ENCODE peak calls at places on chromosomes 13 and 19, in ten cellular contexts. One of them, this sample, is unnamed.

GRCh38 chr19:6055013-6055795 is 55.1 kb downstream of the RFX2 start:
- DNase-seq in brain microvascular endothelial cell: no peak
- DNase-seq in cardiac fibroblast: no peak
- DNase-seq in RWPE1: no peak
- DNase-seq in WTC11: no peak
- DNase-seq in NB4: no peak
- DNase-seq in foreskin fibroblast: no peak
- DNase-seq in A549: no peak
- DNase-seq in endothelial cell: no peak
- DNase-seq in tibial nerve: no peak
- DNase-seq in this sample: no peak

GRCh38 chr13:32272021-32272695 is 43.0 kb downstream of the ZAR1L start:
- DNase-seq in brain microvascular endothelial cell: no peak
- DNase-seq in cardiac fibroblast: peak; percentile 59
- DNase-seq in RWPE1: no peak
- DNase-seq in WTC11: no peak
- DNase-seq in NB4: no peak
- DNase-seq in foreskin fibroblast: peak; percentile 9
- DNase-seq in A549: no peak
- DNase-seq in endothelial cell: no peak
- DNase-seq in tibial nerve: no peak
- DNase-seq in this sample: no peak

GRCh38 chr19:16586477-16586871 is 14.3 kb upstream of the SLC35E1 start:
- DNase-seq in brain microvascular endothelial cell: no peak
- DNase-seq in cardiac fibroblast: no peak
- DNase-seq in RWPE1: no peak
- DNase-seq in WTC11: no peak
- DNase-seq in NB4: no peak
- DNase-seq in foreskin fibroblast: no peak
- DNase-seq in A549: no peak
- DNase-seq in endothelial cell: no peak
- DNase-seq in tibial nerve: no peak
- DNase-seq in this sample: no peak

GRCh38 chr13:79867248-79867647 is 386.3 kb downstream of the NDFIP2 start:
- DNase-seq in brain microvascular endothelial cell: peak; percentile 7
- DNase-seq in cardiac fibroblast: peak; percentile 5
- DNase-seq in RWPE1: no peak
- DNase-seq in WTC11: no peak
- DNase-seq in NB4: peak; percentile 83
- DNase-seq in foreskin fibroblast: peak; percentile 43
- DNase-seq in A549: no peak
- DNase-seq in endothelial cell: no peak
- DNase-seq in tibial nerve: no peak
- DNase-seq in this sample: no peak

GRCh38 chr19:6087074-6087506 is 23.2 kb downstream of the RFX2 start:
- DNase-seq in brain microvascular endothelial cell: no peak
- DNase-seq in cardiac fibroblast: no peak
- DNase-seq in RWPE1: no peak
- DNase-seq in WTC11: no peak
- DNase-seq in NB4: peak; percentile 71
- DNase-seq in foreskin fibroblast: no peak
- DNase-seq in A549: no peak
- DNase-seq in endothelial cell: no peak
- DNase-seq in tibial nerve: no peak
- DNase-seq in this sample: peak; percentile 68

GRCh38 chr19:8196271-8196908 is 12.8 kb upstream of the CERS4 start:
- DNase-seq in brain microvascular endothelial cell: no peak
- DNase-seq in cardiac fibroblast: no peak
- DNase-seq in RWPE1: no peak
- DNase-seq in WTC11: no peak
- DNase-seq in NB4: peak; percentile 94
- DNase-seq in foreskin fibroblast: no peak
- DNase-seq in A549: no peak
- DNase-seq in endothelial cell: no peak
- DNase-seq in tibial nerve: no peak
- DNase-seq in this sample: no peak

GRCh38 chr19:34601071-34601470 is 75.9 kb downstream of the SCGB2B2 start:
- DNase-seq in brain microvascular endothelial cell: no peak
- DNase-seq in cardiac fibroblast: no peak
- DNase-seq in RWPE1: no peak
- DNase-seq in WTC11: no peak
- DNase-seq in NB4: no peak
- DNase-seq in foreskin fibroblast: no peak
- DNase-seq in A549: no peak
- DNase-seq in endothelial cell: no peak
- DNase-seq in tibial nerve: no peak
- DNase-seq in this sample: no peak

GRCh38 chr13:113854238-113855011 is 9.5 kb downstream of the GAS6 start:
- DNase-seq in brain microvascular endothelial cell: no peak
- DNase-seq in cardiac fibroblast: peak; percentile 68
- DNase-seq in RWPE1: no peak
- DNase-seq in WTC11: no peak
- DNase-seq in NB4: peak; percentile 34
- DNase-seq in foreskin fibroblast: peak; percentile 84
- DNase-seq in A549: no peak
- DNase-seq in endothelial cell: no peak
- DNase-seq in tibial nerve: peak; percentile 43
- DNase-seq in this sample: no peak

GRCh38 chr19:56076413-56076998 is 44.6 kb downstream of the ZNF787 start:
- DNase-seq in brain microvascular endothelial cell: peak; percentile 49
- DNase-seq in cardiac fibroblast: peak; percentile 72
- DNase-seq in RWPE1: peak; percentile 45
- DNase-seq in WTC11: peak; percentile 74
- DNase-seq in NB4: peak; percentile 57
- DNase-seq in foreskin fibroblast: peak; percentile 78
- DNase-seq in A549: peak; percentile 61
- DNase-seq in endothelial cell: peak; percentile 75
- DNase-seq in tibial nerve: peak; percentile 78
- DNase-seq in this sample: peak; percentile 50

GRCh38 chr13:95553614-95554385 is 1.3 kb downstream of the CLDN10 start:
- DNase-seq in brain microvascular endothelial cell: no peak
- DNase-seq in cardiac fibroblast: peak; percentile 24
- DNase-seq in RWPE1: no peak
- DNase-seq in WTC11: peak; percentile 46
- DNase-seq in NB4: no peak
- DNase-seq in foreskin fibroblast: no peak
- DNase-seq in A549: no peak
- DNase-seq in endothelial cell: peak; percentile 23
- DNase-seq in tibial nerve: no peak
- DNase-seq in this sample: peak; percentile 22

GRCh38 chr13:51017516-51017915 is 93.6 kb downstream of the C13orf42 start:
- DNase-seq in brain microvascular endothelial cell: no peak
- DNase-seq in cardiac fibroblast: no peak
- DNase-seq in RWPE1: no peak
- DNase-seq in WTC11: no peak
- DNase-seq in NB4: no peak
- DNase-seq in foreskin fibroblast: no peak
- DNase-seq in A549: no peak
- DNase-seq in endothelial cell: no peak
- DNase-seq in tibial nerve: no peak
- DNase-seq in this sample: no peak

GRCh38 chr13:73677041-73677589 is 457.1 kb downstream of the KLF12 start:
- DNase-seq in brain microvascular endothelial cell: peak; percentile 87
- DNase-seq in cardiac fibroblast: peak; percentile 92
- DNase-seq in RWPE1: peak; percentile 75
- DNase-seq in WTC11: no peak
- DNase-seq in NB4: no peak
- DNase-seq in foreskin fibroblast: no peak
- DNase-seq in A549: peak; percentile 2
- DNase-seq in endothelial cell: no peak
- DNase-seq in tibial nerve: no peak
- DNase-seq in this sample: no peak

GRCh38 chr19:40348125-40348913 is at the start of the genes C19orf47 and PLD3:
- DNase-seq in brain microvascular endothelial cell: peak; percentile 99
- DNase-seq in cardiac fibroblast: peak; percentile 99
- DNase-seq in RWPE1: peak; percentile 100
- DNase-seq in WTC11: peak; percentile 99
- DNase-seq in NB4: peak; percentile 97
- DNase-seq in foreskin fibroblast: peak; percentile 100
- DNase-seq in A549: peak; percentile 100
- DNase-seq in endothelial cell: peak; percentile 98
- DNase-seq in tibial nerve: peak; percentile 97
- DNase-seq in this sample: peak; percentile 100
- TF ChIP-seq CTCF in brain microvascular endothelial cell: no peak
- TF ChIP-seq CTCF in cardiac fibroblast: no peak
- TF ChIP-seq CTCF in RWPE1: no peak
- TF ChIP-seq CTCF in WTC11: no peak
- TF ChIP-seq CTCF in NB4: no peak
- TF ChIP-seq CTCF in foreskin fibroblast: no peak
- TF ChIP-seq CTCF in A549: no peak
- TF ChIP-seq CTCF in endothelial cell: no peak
- TF ChIP-seq CTCF in tibial nerve: no peak
- TF ChIP-seq CTCF in this sample: peak; percentile 6

GRCh38 chr13:37657134-37657533 is 58.6 kb upstream of the POSTN start:
- DNase-seq in brain microvascular endothelial cell: peak; percentile 63
- DNase-seq in cardiac fibroblast: peak; percentile 95
- DNase-seq in RWPE1: peak; percentile 45
- DNase-seq in WTC11: no peak
- DNase-seq in NB4: no peak
- DNase-seq in foreskin fibroblast: peak; percentile 57
- DNase-seq in A549: peak; percentile 1
- DNase-seq in endothelial cell: no peak
- DNase-seq in tibial nerve: no peak
- DNase-seq in this sample: no peak
- TF ChIP-seq CTCF in brain microvascular endothelial cell: no peak
- TF ChIP-seq CTCF in cardiac fibroblast: no peak
- TF ChIP-seq CTCF in RWPE1: no peak
- TF ChIP-seq CTCF in WTC11: no peak
- TF ChIP-seq CTCF in NB4: no peak
- TF ChIP-seq CTCF in foreskin fibroblast: no peak
- TF ChIP-seq CTCF in A549: no peak
- TF ChIP-seq CTCF in endothelial cell: no peak
- TF ChIP-seq CTCF in tibial nerve: no peak
- TF ChIP-seq CTCF in this sample: no peak

GRCh38 chr13:107678075-107678689 is 537.2 kb downstream of the LIG4 start:
- DNase-seq in brain microvascular endothelial cell: no peak
- DNase-seq in cardiac fibroblast: no peak
- DNase-seq in RWPE1: no peak
- DNase-seq in WTC11: no peak
- DNase-seq in NB4: no peak
- DNase-seq in foreskin fibroblast: no peak
- DNase-seq in A549: no peak
- DNase-seq in endothelial cell: no peak
- DNase-seq in tibial nerve: no peak
- DNase-seq in this sample: no peak
- TF ChIP-seq CTCF in brain microvascular endothelial cell: peak; percentile 39
- TF ChIP-seq CTCF in cardiac fibroblast: no peak
- TF ChIP-seq CTCF in RWPE1: no peak
- TF ChIP-seq CTCF in WTC11: no peak
- TF ChIP-seq CTCF in NB4: no peak
- TF ChIP-seq CTCF in foreskin fibroblast: no peak
- TF ChIP-seq CTCF in A549: no peak
- TF ChIP-seq CTCF in endothelial cell: no peak
- TF ChIP-seq CTCF in tibial nerve: no peak
- TF ChIP-seq CTCF in this sample: no peak

DNA sequence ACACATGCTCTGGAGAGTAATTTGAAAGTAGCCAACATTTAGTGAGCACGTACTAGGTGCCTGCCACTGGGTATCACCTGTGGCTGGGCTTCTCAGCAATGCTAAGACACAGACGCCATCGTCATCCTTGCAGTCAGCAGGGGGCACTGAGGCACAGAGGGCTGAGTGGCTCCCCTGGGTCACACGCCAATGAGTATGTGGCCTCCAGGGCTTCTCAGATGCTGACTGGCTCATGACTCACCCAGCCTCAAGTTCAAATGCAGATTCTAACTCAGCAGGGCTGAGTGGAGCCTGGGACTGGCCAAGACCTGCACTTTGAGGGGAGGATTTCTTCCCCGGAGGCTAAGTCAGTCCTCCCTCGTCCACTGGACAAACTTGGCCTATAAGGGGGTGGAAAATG is 115.1 kb upstream of the CACNA1A start:
- DNase-seq in brain microvascular endothelial cell: peak; percentile 96
- DNase-seq in cardiac fibroblast: peak; percentile 93
- DNase-seq in RWPE1: peak; percentile 88
- DNase-seq in WTC11: peak; percentile 54
- DNase-seq in NB4: peak; percentile 11
- DNase-seq in foreskin fibroblast: peak; percentile 98
- DNase-seq in A549: no peak
- DNase-seq in endothelial cell: no peak
- DNase-seq in tibial nerve: no peak
- DNase-seq in this sample: no peak
- TF ChIP-seq CTCF in brain microvascular endothelial cell: no peak
- TF ChIP-seq CTCF in cardiac fibroblast: peak; percentile 36
- TF ChIP-seq CTCF in RWPE1: no peak
- TF ChIP-seq CTCF in WTC11: no peak
- TF ChIP-seq CTCF in NB4: no peak
- TF ChIP-seq CTCF in foreskin fibroblast: peak; percentile 67
- TF ChIP-seq CTCF in A549: no peak
- TF ChIP-seq CTCF in endothelial cell: no peak
- TF ChIP-seq CTCF in tibial nerve: no peak
- TF ChIP-seq CTCF in this sample: no peak

GRCh38 chr13:25375727-25376358 is 4.1 kb downstream of the ATP8A2 start:
- DNase-seq in brain microvascular endothelial cell: peak; percentile 28
- DNase-seq in cardiac fibroblast: peak; percentile 60
- DNase-seq in RWPE1: peak; percentile 46
- DNase-seq in WTC11: peak; percentile 36
- DNase-seq in NB4: peak; percentile 61
- DNase-seq in foreskin fibroblast: peak; percentile 62
- DNase-seq in A549: peak; percentile 13
- DNase-seq in endothelial cell: peak; percentile 68
- DNase-seq in tibial nerve: peak; percentile 41
- DNase-seq in this sample: peak; percentile 63

GRCh38 chr13:25371158-25371557 is 616 bp upstream of the ATP8A2 start:
- DNase-seq in brain microvascular endothelial cell: no peak
- DNase-seq in cardiac fibroblast: no peak
- DNase-seq in RWPE1: no peak
- DNase-seq in WTC11: no peak
- DNase-seq in NB4: no peak
- DNase-seq in foreskin fibroblast: no peak
- DNase-seq in A549: no peak
- DNase-seq in endothelial cell: no peak
- DNase-seq in tibial nerve: no peak
- DNase-seq in this sample: no peak

GRCh38 chr13:25377244-25377962 is 5.6 kb downstream of the ATP8A2 start:
- DNase-seq in brain microvascular endothelial cell: no peak
- DNase-seq in cardiac fibroblast: no peak
- DNase-seq in RWPE1: no peak
- DNase-seq in WTC11: no peak
- DNase-seq in NB4: no peak
- DNase-seq in foreskin fibroblast: no peak
- DNase-seq in A549: no peak
- DNase-seq in endothelial cell: no peak
- DNase-seq in tibial nerve: no peak
- DNase-seq in this sample: no peak

GRCh38 chr13:25371608-25372274 is at the start of gene ATP8A2:
- DNase-seq in brain microvascular endothelial cell: no peak
- DNase-seq in cardiac fibroblast: no peak
- DNase-seq in RWPE1: no peak
- DNase-seq in WTC11: peak; percentile 45
- DNase-seq in NB4: no peak
- DNase-seq in foreskin fibroblast: peak; percentile 29
- DNase-seq in A549: no peak
- DNase-seq in endothelial cell: peak; percentile 23
- DNase-seq in tibial nerve: no peak
- DNase-seq in this sample: peak; percentile 45

GRCh38 chr13:25372275-25373081 is 704 bp downstream of the ATP8A2 start:
- DNase-seq in brain microvascular endothelial cell: no peak
- DNase-seq in cardiac fibroblast: no peak
- DNase-seq in RWPE1: no peak
- DNase-seq in WTC11: peak; percentile 59
- DNase-seq in NB4: no peak
- DNase-seq in foreskin fibroblast: peak; percentile 16
- DNase-seq in A549: no peak
- DNase-seq in endothelial cell: no peak
- DNase-seq in tibial nerve: no peak
- DNase-seq in this sample: no peak
- TF ChIP-seq CTCF in brain microvascular endothelial cell: no peak
- TF ChIP-seq CTCF in cardiac fibroblast: no peak
- TF ChIP-seq CTCF in RWPE1: no peak
- TF ChIP-seq CTCF in WTC11: no peak
- TF ChIP-seq CTCF in NB4: no peak
- TF ChIP-seq CTCF in foreskin fibroblast: no peak
- TF ChIP-seq CTCF in A549: no peak
- TF ChIP-seq CTCF in endothelial cell: no peak
- TF ChIP-seq CTCF in tibial nerve: no peak
- TF ChIP-seq CTCF in this sample: no peak